ENCODE peak calls at places on chromosomes 11 and 22, in nine cellular contexts. One of them, this sample, is unnamed.

GRCh38 chr22:49568751-49569285 is 258.9 kb downstream of the BRD1 start:
- DNase-seq in germinal center: no peak
- DNase-seq in T47D: no peak
- DNase-seq in HFF-Myc: no peak
- DNase-seq in stimulated activated CD4-positive, alpha-beta T cell treated with anti-CD3 and anti-CD28 coated beads, Interleukin-1b, Interleukin-23, amount 100 ng/mL, for 1 hour: no peak
- DNase-seq in activated CD8-positive, alpha-beta memory T cell treated with anti-CD3 and anti-CD28 coated beads, Interleukin-2, amount 50 U/mL, for 48 hours: no peak
- DNase-seq in NCI-H2029: no peak
- DNase-seq in cardiac septum: peak; percentile 53
- DNase-seq in coronary artery: no peak
- DNase-seq in this sample: no peak

GRCh38 chr11:96875772-96876171 is 486.0 kb downstream of the JRKL start:
- DNase-seq in germinal center: no peak
- DNase-seq in T47D: no peak
- DNase-seq in HFF-Myc: no peak
- DNase-seq in stimulated activated CD4-positive, alpha-beta T cell treated with anti-CD3 and anti-CD28 coated beads, Interleukin-1b, Interleukin-23, amount 100 ng/mL, for 1 hour: no peak
- DNase-seq in activated CD8-positive, alpha-beta memory T cell treated with anti-CD3 and anti-CD28 coated beads, Interleukin-2, amount 50 U/mL, for 48 hours: no peak
- DNase-seq in NCI-H2029: no peak
- DNase-seq in cardiac septum: no peak
- DNase-seq in coronary artery: no peak
- DNase-seq in this sample: no peak

GRCh38 chr11:70716986-70717775 is 318.9 kb downstream of the CTTN start:
- DNase-seq in germinal center: no peak
- DNase-seq in T47D: no peak
- DNase-seq in HFF-Myc: no peak
- DNase-seq in stimulated activated CD4-positive, alpha-beta T cell treated with anti-CD3 and anti-CD28 coated beads, Interleukin-1b, Interleukin-23, amount 100 ng/mL, for 1 hour: no peak
- DNase-seq in activated CD8-positive, alpha-beta memory T cell treated with anti-CD3 and anti-CD28 coated beads, Interleukin-2, amount 50 U/mL, for 48 hours: no peak
- DNase-seq in NCI-H2029: no peak
- DNase-seq in cardiac septum: no peak
- DNase-seq in coronary artery: no peak
- DNase-seq in this sample: no peak

GRCh38 chr11:130782361-130783221 is 133.7 kb downstream of the SNX19 start:
- DNase-seq in germinal center: no peak
- DNase-seq in T47D: no peak
- DNase-seq in HFF-Myc: no peak
- DNase-seq in stimulated activated CD4-positive, alpha-beta T cell treated with anti-CD3 and anti-CD28 coated beads, Interleukin-1b, Interleukin-23, amount 100 ng/mL, for 1 hour: no peak
- DNase-seq in activated CD8-positive, alpha-beta memory T cell treated with anti-CD3 and anti-CD28 coated beads, Interleukin-2, amount 50 U/mL, for 48 hours: no peak
- DNase-seq in NCI-H2029: no peak
- DNase-seq in cardiac septum: no peak
- DNase-seq in coronary artery: peak; percentile 78
- DNase-seq in this sample: no peak

GRCh38 chr11:62592216-62592815 is 993 bp upstream of the TUT1 start:
- DNase-seq in germinal center: no peak
- DNase-seq in T47D: no peak
- DNase-seq in HFF-Myc: no peak
- DNase-seq in stimulated activated CD4-positive, alpha-beta T cell treated with anti-CD3 and anti-CD28 coated beads, Interleukin-1b, Interleukin-23, amount 100 ng/mL, for 1 hour: no peak
- DNase-seq in activated CD8-positive, alpha-beta memory T cell treated with anti-CD3 and anti-CD28 coated beads, Interleukin-2, amount 50 U/mL, for 48 hours: no peak
- DNase-seq in NCI-H2029: no peak
- DNase-seq in cardiac septum: no peak
- DNase-seq in coronary artery: peak; percentile 57
- DNase-seq in this sample: no peak

GRCh38 chr11:104219081-104219480 is 55.1 kb upstream of the PDGFD start:
- DNase-seq in germinal center: no peak
- DNase-seq in T47D: no peak
- DNase-seq in HFF-Myc: no peak
- DNase-seq in stimulated activated CD4-positive, alpha-beta T cell treated with anti-CD3 and anti-CD28 coated beads, Interleukin-1b, Interleukin-23, amount 100 ng/mL, for 1 hour: no peak
- DNase-seq in activated CD8-positive, alpha-beta memory T cell treated with anti-CD3 and anti-CD28 coated beads, Interleukin-2, amount 50 U/mL, for 48 hours: no peak
- DNase-seq in NCI-H2029: no peak
- DNase-seq in cardiac septum: no peak
- DNase-seq in coronary artery: no peak
- DNase-seq in this sample: no peak

GRCh38 chr22:25628494-25628893 is 64.0 kb downstream of the GRK3 start:
- DNase-seq in germinal center: no peak
- DNase-seq in T47D: no peak
- DNase-seq in HFF-Myc: no peak
- DNase-seq in stimulated activated CD4-positive, alpha-beta T cell treated with anti-CD3 and anti-CD28 coated beads, Interleukin-1b, Interleukin-23, amount 100 ng/mL, for 1 hour: no peak
- DNase-seq in activated CD8-positive, alpha-beta memory T cell treated with anti-CD3 and anti-CD28 coated beads, Interleukin-2, amount 50 U/mL, for 48 hours: no peak
- DNase-seq in NCI-H2029: peak; percentile 71
- DNase-seq in cardiac septum: no peak
- DNase-seq in coronary artery: no peak
- DNase-seq in this sample: no peak

GRCh38 chr11:117356126-117356761 is 28.6 kb downstream of the CEP164 start:
- DNase-seq in germinal center: no peak
- DNase-seq in T47D: no peak
- DNase-seq in HFF-Myc: no peak
- DNase-seq in stimulated activated CD4-positive, alpha-beta T cell treated with anti-CD3 and anti-CD28 coated beads, Interleukin-1b, Interleukin-23, amount 100 ng/mL, for 1 hour: no peak
- DNase-seq in activated CD8-positive, alpha-beta memory T cell treated with anti-CD3 and anti-CD28 coated beads, Interleukin-2, amount 50 U/mL, for 48 hours: no peak
- DNase-seq in NCI-H2029: no peak
- DNase-seq in cardiac septum: peak; percentile 70
- DNase-seq in coronary artery: no peak
- DNase-seq in this sample: no peak

GRCh38 chr22:25364736-25365241 is 145.3 kb downstream of the CRYBB2 start:
- DNase-seq in germinal center: no peak
- DNase-seq in T47D: no peak
- DNase-seq in HFF-Myc: no peak
- DNase-seq in stimulated activated CD4-positive, alpha-beta T cell treated with anti-CD3 and anti-CD28 coated beads, Interleukin-1b, Interleukin-23, amount 100 ng/mL, for 1 hour: no peak
- DNase-seq in activated CD8-positive, alpha-beta memory T cell treated with anti-CD3 and anti-CD28 coated beads, Interleukin-2, amount 50 U/mL, for 48 hours: no peak
- DNase-seq in NCI-H2029: no peak
- DNase-seq in cardiac septum: peak; percentile 71
- DNase-seq in coronary artery: no peak
- DNase-seq in this sample: no peak

GRCh38 chr11:120066738-120067303 is 71.1 kb downstream of the TRIM29 start:
- DNase-seq in germinal center: no peak
- DNase-seq in T47D: no peak
- DNase-seq in HFF-Myc: no peak
- DNase-seq in stimulated activated CD4-positive, alpha-beta T cell treated with anti-CD3 and anti-CD28 coated beads, Interleukin-1b, Interleukin-23, amount 100 ng/mL, for 1 hour: no peak
- DNase-seq in activated CD8-positive, alpha-beta memory T cell treated with anti-CD3 and anti-CD28 coated beads, Interleukin-2, amount 50 U/mL, for 48 hours: peak; percentile 23
- DNase-seq in NCI-H2029: no peak
- DNase-seq in cardiac septum: no peak
- DNase-seq in coronary artery: peak; percentile 24
- DNase-seq in this sample: no peak

GRCh38 chr11:62370743-62371440 is 33.6 kb downstream of the ASRGL1 start:
- DNase-seq in germinal center: no peak
- DNase-seq in T47D: no peak
- DNase-seq in HFF-Myc: no peak
- DNase-seq in stimulated activated CD4-positive, alpha-beta T cell treated with anti-CD3 and anti-CD28 coated beads, Interleukin-1b, Interleukin-23, amount 100 ng/mL, for 1 hour: no peak
- DNase-seq in activated CD8-positive, alpha-beta memory T cell treated with anti-CD3 and anti-CD28 coated beads, Interleukin-2, amount 50 U/mL, for 48 hours: peak; percentile 70
- DNase-seq in NCI-H2029: no peak
- DNase-seq in cardiac septum: no peak
- DNase-seq in coronary artery: no peak
- DNase-seq in this sample: peak; percentile 25

GRCh38 chr11:92702771-92703170 is 266.7 kb upstream of the MTNR1B start:
- DNase-seq in germinal center: no peak
- DNase-seq in T47D: no peak
- DNase-seq in HFF-Myc: no peak
- DNase-seq in stimulated activated CD4-positive, alpha-beta T cell treated with anti-CD3 and anti-CD28 coated beads, Interleukin-1b, Interleukin-23, amount 100 ng/mL, for 1 hour: no peak
- DNase-seq in activated CD8-positive, alpha-beta memory T cell treated with anti-CD3 and anti-CD28 coated beads, Interleukin-2, amount 50 U/mL, for 48 hours: no peak
- DNase-seq in NCI-H2029: no peak
- DNase-seq in cardiac septum: no peak
- DNase-seq in coronary artery: no peak
- DNase-seq in this sample: no peak

This sample was measured in body of pancreas.